ENCODE peak calls at places on chromosome 1, in ten cellular contexts. A, D, H, Y, K, C, F, V, W and N are unnamed samples.

GRCh38 chr1:160837558-160838205 is 25.0 kb downstream of the CD244 start:
- DNase-seq in A (no peak), D (peak), H (no peak), Y (no peak), K (no peak), C (peak), F (no peak), V (no peak), W (peak), N (no peak)

GRCh38 chr1:156389311-156389710 is 20.3 kb downstream of the RHBG start:
- DNase-seq in A (no peak), D (no peak), H (peak), Y (no peak), K (no peak), C (no peak), F (no peak), V (no peak), W (no peak), N (no peak)

GRCh38 chr1:6294868-6295556 is 34.1 kb upstream of the GPR153 start:
- DNase-seq in A (no peak), D (no peak), H (no peak), Y (no peak), K (no peak), C (no peak), F (no peak), V (no peak), W (no peak), N (no peak)

GRCh38 chr1:225424562-225425210 is 3.2 kb downstream of the LBR start:
- DNase-seq in A (peak), D (no peak), H (no peak), Y (peak), K (no peak), C (no peak), F (no peak), V (no peak), W (peak), N (peak)

GRCh38 chr1:221961532-221962292 is 219.8 kb upstream of the DUSP10 start:
- DNase-seq in A (peak), D (no peak), H (no peak), Y (peak), K (no peak), C (peak), F (no peak), V (no peak), W (peak), N (peak)

GRCh38 chr1:163561570-163562295 is 240.0 kb downstream of the NUF2 start:
- DNase-seq in A (peak), D (no peak), H (no peak), Y (no peak), K (no peak), C (no peak), F (peak), V (peak), W (peak), N (peak)

GRCh38 chr1:40399984-40400704 is 26.6 kb downstream of the SMAP2 start:
- DNase-seq in A (no peak), D (no peak), H (no peak), Y (no peak), K (no peak), C (no peak), F (no peak), V (no peak), W (no peak), N (no peak)

GRCh38 chr1:40394456-40395172 is 21.1 kb downstream of the SMAP2 start:
- DNase-seq in A (no peak), D (no peak), H (no peak), Y (peak), K (no peak), C (no peak), F (no peak), V (no peak), W (no peak), N (no peak)

GRCh38 chr1:184558691-184559090 is 171.9 kb downstream of the C1orf21 start:
- DNase-seq in A (no peak), D (no peak), H (no peak), Y (no peak), K (no peak), C (no peak), F (no peak), V (no peak), W (no peak), N (no peak)

GRCh38 chr1:30977105-30977504 is 68.5 kb upstream of the SDC3 start:
- DNase-seq in A (peak), D (no peak), H (no peak), Y (peak), K (no peak), C (no peak), F (no peak), V (no peak), W (peak), N (peak)

GRCh38 chr1:10626011-10626731 is 151.4 kb downstream of the PEX14 start:
- DNase-seq in A (no peak), D (no peak), H (no peak), Y (no peak), K (no peak), C (no peak), F (no peak), V (no peak), W (no peak), N (no peak)

GRCh38 chr1:225811622-225812487 is 1.9 kb downstream of the EPHX1 start:
- DNase-seq in A (peak), D (no peak), H (no peak), Y (no peak), K (no peak), C (no peak), F (no peak), V (peak), W (no peak), N (no peak)

GRCh38 chr1:223035724-223036478 is 107.1 kb downstream of the TLR5 start:
- DNase-seq in A (no peak), D (no peak), H (no peak), Y (no peak), K (no peak), C (no peak), F (peak), V (peak), W (no peak), N (no peak)

GRCh38 chr1:52139817-52140540 is 1.9 kb upstream of the ZFYVE9 start:
- DNase-seq in A (peak), D (no peak), H (no peak), Y (peak), K (no peak), C (no peak), F (no peak), V (no peak), W (peak), N (peak)

GRCh38 chr1:234970731-234971476 is 157.7 kb downstream of the TOMM20 start:
- DNase-seq in A (no peak), D (peak), H (peak), Y (peak), K (peak), C (no peak), F (peak), V (peak), W (peak), N (peak)

GRCh38 chr1:64546018-64546417 is 76.1 kb downstream of the CACHD1 start:
- DNase-seq in A (no peak), D (no peak), H (no peak), Y (no peak), K (no peak), C (no peak), F (no peak), V (no peak), W (no peak), N (no peak)